ENCODE peak calls at places on chromosomes 3 and 15, in five cellular contexts. R is K562, P is GM12878, S is HepG2, N is upper lobe of left lung. G is an unnamed sample.

GRCh38 chr15:63985221-63986184 is 60.8 kb downstream of the DAPK2 start:
- ATAC-seq in P (no peak), S (no peak), N (peak; percentile 93), R (no peak), G (peak; percentile 65)

GRCh38 chr3:126350502-126351085 is 6.6 kb downstream of the KLF15 start:
- ATAC-seq in N (no peak), S (no peak), R (no peak), P (no peak), G (no peak)

GRCh38 chr3:73415118-73415517 is 209.6 kb downstream of the PDZRN3 start:
- ATAC-seq in R (no peak), P (no peak), S (no peak), N (no peak), G (no peak)

GRCh38 chr3:16589867-16590624 is 15.2 kb downstream of the DAZL start:
- ATAC-seq in S (no peak), N (no peak), R (no peak), P (peak; percentile 99), G (no peak)

GRCh38 chr3:16243706-16244490 is 20.8 kb downstream of the DPH3 start:
- ATAC-seq in S (no peak), P (no peak), N (no peak), R (no peak), G (no peak)

GRCh38 chr15:43194775-43195174 is 9.6 kb downstream of the CCNDBP1 start:
- ATAC-seq in N (no peak), P (no peak), S (no peak), R (no peak), G (no peak)

GRCh38 chr3:12455740-12456139 is 28.5 kb upstream of the TSEN2 start:
- ATAC-seq in N (no peak), P (no peak), R (no peak), S (no peak), G (no peak)

GRCh38 chr3:9130318-9131110 is 118.9 kb downstream of the SRGAP3 start:
- ATAC-seq in P (no peak), R (peak; percentile 52), N (no peak), S (no peak), G (no peak)

GRCh38 chr15:67189326-67190051 is 65.0 kb downstream of the AAGAB start:
- ATAC-seq in S (no peak), P (no peak), N (peak; percentile 28), R (no peak), G (peak; percentile 66)

GRCh38 chr15:74179101-74179841 is 5.8 kb downstream of the ISLR start:
- ATAC-seq in N (peak; percentile 64), P (no peak), R (peak; percentile 21), S (no peak), G (peak; percentile 91)

GRCh38 chr3:127708837-127709236 is 36.1 kb downstream of the ABTB1 start:
- ATAC-seq in R (no peak), P (no peak), N (no peak), S (no peak), G (no peak)

GRCh38 chr3:197335428-197336132 is 37.2 kb upstream of the DLG1 start:
- ATAC-seq in R (peak; percentile 59), N (no peak), S (peak; percentile 39), P (no peak), G (no peak)

GRCh38 chr15:23806980-23807379 is 119.9 kb upstream of the NDN start:
- ATAC-seq in P (no peak), R (no peak), N (no peak), S (no peak), G (no peak)

GRCh38 chr3:125602752-125603649 is 7.7 kb upstream of the OSBPL11 start:
- ATAC-seq in N (no peak), R (no peak), S (no peak), P (no peak), G (no peak)

GRCh38 chr3:157611176-157611575 is 108.0 kb upstream of the VEPH1 start:
- ATAC-seq in R (no peak), N (no peak), P (no peak), S (no peak), G (no peak)

GRCh38 chr3:169245631-169246030 is 417.9 kb downstream of the MECOM start:
- ATAC-seq in P (no peak), S (no peak), N (no peak), R (no peak), G (no peak)
- TF ChIP-seq EP300 in P (no peak), S (no peak), N (no peak), R (no peak), G (no peak)

GRCh38 chr15:98567951-98568350 is 80.4 kb upstream of the IGF1R start:
- ATAC-seq in N (no peak), R (no peak), S (no peak), P (no peak), G (no peak)

GRCh38 chr15:98565566-98565965 is 82.8 kb upstream of the IGF1R start:
- ATAC-seq in P (no peak), R (no peak), S (no peak), N (no peak), G (no peak)

GRCh38 chr15:98560338-98560737 is 88.0 kb upstream of the IGF1R start:
- ATAC-seq in P (no peak), S (no peak), R (no peak), N (no peak), G (no peak)

GRCh38 chr15:98561169-98561941 is 87.0 kb upstream of the IGF1R start:
- ATAC-seq in N (no peak), P (no peak), R (no peak), S (no peak), G (no peak)

GRCh38 chr15:98562361-98562791 is 86.0 kb upstream of the IGF1R start:
- ATAC-seq in P (no peak), R (no peak), N (no peak), S (no peak), G (no peak)
- TF ChIP-seq POLR2AphosphoS5 in P (no peak), R (no peak), N (no peak), S (no peak), G (no peak)

GRCh38 chr3:13658681-13659080 is 109.8 kb downstream of the FBLN2 start:
- ATAC-seq in S (no peak), P (no peak), N (no peak), R (no peak), G (no peak)
- TF ChIP-seq EP300 in S (no peak), P (no peak), N (no peak), R (no peak), G (no peak)

GRCh38 chr3:50321146-50321843 is 1.2 kb downstream of the HYAL2 start:
- ATAC-seq in S (peak; percentile 73), P (peak; percentile 91), R (peak; percentile 90), N (peak; percentile 78), G (peak; percentile 90)

GRCh38 chr3:50318615-50319014 is 3.9 kb downstream of the HYAL2 start:
- ATAC-seq in S (no peak), N (no peak), R (no peak), P (no peak), G (no peak)

GRCh38 chr3:50320853-50321145 is 1.7 kb downstream of the HYAL2 start:
- ATAC-seq in S (no peak), N (no peak), R (no peak), P (no peak), G (no peak)

GRCh38 chr3:50319181-50319871 is 3.2 kb downstream of the HYAL2 start:
- ATAC-seq in N (no peak), P (no peak), R (no peak), S (no peak), G (no peak)

GRCh38 chr3:50319872-50320625 is 2.5 kb downstream of the HYAL2 start:
- ATAC-seq in S (no peak), R (no peak), N (no peak), P (no peak), G (no peak)
- TF ChIP-seq POLR2AphosphoS5 in S (no peak), R (no peak), N (no peak), P (no peak), G (no peak)

DNA sequence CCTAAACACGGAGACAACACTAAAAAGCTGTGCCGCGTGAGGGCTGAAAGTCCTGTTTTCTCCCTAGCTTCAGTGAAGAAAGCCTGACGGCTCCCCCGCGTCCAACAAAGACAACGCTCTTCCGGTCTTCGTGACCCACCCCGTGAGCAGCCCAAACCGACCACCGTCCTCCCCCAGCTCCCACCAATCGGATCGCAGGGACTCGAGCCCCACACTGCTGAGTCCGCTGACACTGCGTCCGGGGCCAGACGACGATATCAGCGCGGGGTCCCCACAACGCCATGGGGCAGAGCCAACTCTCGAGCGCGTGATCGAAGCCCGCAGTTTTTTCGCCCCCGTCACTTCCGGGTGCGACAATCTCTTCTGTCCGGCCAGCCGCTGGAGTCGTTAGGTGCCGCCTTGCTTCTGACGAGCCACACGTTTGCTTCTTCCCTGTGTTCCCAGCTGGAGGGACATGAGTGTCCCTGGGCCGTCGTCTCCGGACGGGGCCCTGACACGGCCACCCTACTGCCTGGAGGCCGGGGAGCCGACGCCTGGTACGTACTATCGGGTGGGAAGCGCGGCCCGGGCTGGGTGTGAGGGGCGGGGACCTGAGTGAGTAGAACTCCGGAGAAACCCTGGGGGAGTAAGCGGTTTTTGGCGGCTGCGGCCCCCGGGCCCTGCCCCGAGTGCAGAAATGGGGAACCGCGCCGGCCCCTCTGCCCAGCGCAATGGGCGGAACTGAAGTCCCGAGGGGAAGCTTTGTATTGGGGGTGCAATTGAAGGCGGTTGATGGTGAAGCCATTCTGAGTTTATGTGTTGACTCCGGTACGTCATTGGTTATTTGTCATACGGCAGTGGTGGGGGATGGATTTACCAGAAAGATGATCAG is at the start of gene BLOC1S6:
- ATAC-seq in P (peak; percentile 93), R (peak; percentile 90), S (peak; percentile 97), N (peak; percentile 95), G (peak; percentile 90)
- TF ChIP-seq EP300 in P (no peak), R (peak; percentile 48), S (peak; percentile 17), N (no peak), G (no peak)

GRCh38 chr3:114879059-114880031 is 267.7 kb downstream of the ZBTB20 start:
- ATAC-seq in P (peak; percentile 84), R (no peak), N (no peak), S (no peak), G (peak; percentile 22)
- TF ChIP-seq POLR2AphosphoS5 in P (no peak), R (no peak), N (no peak), S (no peak), G (peak; percentile 46)

GRCh38 chr3:148789156-148789555 is 38.5 kb upstream of the CPB1 start:
- ATAC-seq in R (no peak), S (no peak), N (no peak), P (no peak), G (peak; percentile 39)
- TF ChIP-seq EP300 in R (no peak), S (no peak), N (no peak), P (no peak), G (no peak)